ENCODE peak calls at places on chromosomes 7 and 10, in four cellular contexts. I, S, G and K are unnamed samples.

GRCh38 chr7:24827027-24827426 is 69.8 kb upstream of the GSDME start:
- DNase-seq in I (no peak), S (no peak), G (no peak), K (no peak)

GRCh38 chr7:9240016-9240415 is 806.6 kb downstream of the NXPH1 start:
- DNase-seq in I (no peak), S (no peak), G (no peak), K (no peak)

GRCh38 chr7:28660132-28660531 is 247.8 kb downstream of the CREB5 start:
- DNase-seq in I (no peak), S (no peak), G (no peak), K (no peak)

GRCh38 chr10:124063736-124064135 is 29.7 kb downstream of the CHST15 start:
- DNase-seq in I (no peak), S (peak; percentile 5), G (no peak), K (no peak)

GRCh38 chr10:120945801-120946302 is 94.7 kb downstream of the WDR11 start:
- DNase-seq in I (no peak), S (no peak), G (no peak), K (no peak)

GRCh38 chr10:27445070-27445469 is 59.0 kb upstream of the RAB18 start:
- DNase-seq in I (no peak), S (no peak), G (no peak), K (no peak)

GRCh38 chr7:152574892-152575511 is 100.9 kb downstream of the XRCC2 start:
- DNase-seq in I (no peak), S (no peak), G (no peak), K (no peak)

GRCh38 chr10:59560990-59561389 is 148.7 kb downstream of the SLC16A9 start:
- DNase-seq in I (no peak), S (no peak), G (peak; percentile 55), K (no peak)

GRCh38 chr7:10612950-10613349 is 360.7 kb upstream of the PHF14 start:
- DNase-seq in I (no peak), S (no peak), G (no peak), K (no peak)

GRCh38 chr7:21753071-21753470 is 192.6 kb downstream of the CDCA7L start:
- DNase-seq in I (peak; percentile 40), S (no peak), G (peak; percentile 52), K (no peak)

GRCh38 chr10:78038791-78039547 is 5.3 kb downstream of the RPS24 start:
- DNase-seq in I (no peak), S (no peak), G (no peak), K (no peak)

GRCh38 chr10:85622425-85622824 is 744.2 kb downstream of the GRID1 start:
- DNase-seq in I (peak; percentile 1), S (no peak), G (no peak), K (no peak)

GRCh38 chr7:1113548-1113885 is 25.6 kb downstream of the GPER1 start:
- DNase-seq in I (no peak), S (no peak), G (no peak), K (no peak)

GRCh38 chr10:132681858-132682755 is 103.8 kb downstream of the NKX6-2 start:
- DNase-seq in I (peak; percentile 8), S (no peak), G (no peak), K (no peak)

GRCh38 chr7:43729214-43729923 is at the start of gene COA1:
- DNase-seq in I (peak; percentile 84), S (peak; percentile 91), G (peak; percentile 95), K (peak; percentile 76)
- H3K56ac ChIP-seq in I (no peak within 1 kb of the TSS), S (peak within 1 kb of the TSS; percentile 79), G (peak within 1 kb of the TSS; percentile 98), K (peak within 1 kb of the TSS; percentile 87)

GRCh38 chr10:114174462-114175190 is 623 bp upstream of the CCDC186 start:
- DNase-seq in I (peak; percentile 58), S (peak; percentile 39), G (no peak), K (no peak)

GRCh38 chr10:114173680-114174461 is at the start of gene CCDC186:
- DNase-seq in I (peak; percentile 99), S (peak; percentile 80), G (peak; percentile 99), K (peak; percentile 97)

GRCh38 chr10:114175667-114176066 is 1.7 kb upstream of the CCDC186 start:
- DNase-seq in I (no peak), S (no peak), G (no peak), K (no peak)

GRCh38 chr10:114179148-114179547 is at the start of gene TDRD1:
- DNase-seq in I (peak; percentile 46), S (no peak), G (no peak), K (peak; percentile 55)

DNA sequence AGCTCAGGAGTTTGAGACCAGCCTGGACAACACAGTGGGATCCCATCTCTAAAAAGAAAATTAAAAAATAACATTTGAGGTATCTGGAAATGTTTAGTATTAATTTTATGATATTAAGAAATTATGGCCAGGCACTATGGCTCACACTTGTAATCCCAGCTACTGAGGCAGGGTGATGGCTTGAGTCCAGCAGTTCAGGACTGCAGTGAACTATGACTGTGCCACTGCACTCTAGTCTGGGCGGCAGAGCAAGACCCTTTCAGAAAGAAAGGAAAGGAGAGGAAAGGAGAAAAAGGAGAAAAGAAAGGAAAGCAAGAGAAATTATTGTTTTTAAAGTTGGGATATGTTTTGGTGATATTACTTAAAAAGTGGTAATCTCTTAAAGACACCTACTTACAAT is 2.5 kb upstream of the CCDC186 start:
- DNase-seq in I (no peak), S (no peak), G (no peak), K (no peak)
- H3K56ac ChIP-seq in I (no peak overlapping the region), S (no peak overlapping the region), G (no peak overlapping the region), K (no peak overlapping the region)

DNA sequence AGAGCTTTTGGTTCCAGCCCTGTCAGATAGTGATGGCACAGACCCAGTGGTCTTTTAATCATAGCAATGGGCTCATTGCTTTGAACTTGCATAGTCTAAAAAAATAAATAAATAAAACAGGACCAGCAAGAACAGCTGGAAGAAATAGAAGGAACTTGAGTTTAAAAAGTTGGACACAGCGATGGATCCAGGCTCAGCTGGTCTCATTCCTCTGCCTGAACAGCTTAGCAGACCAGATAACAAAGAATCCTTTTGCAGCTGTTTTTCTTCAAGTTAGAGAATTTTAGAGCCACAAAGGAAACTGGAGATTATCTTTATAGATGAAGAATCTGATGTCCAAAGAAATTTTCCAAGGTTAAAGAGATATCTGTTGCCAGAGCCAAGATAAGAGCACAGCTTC is 1005.6 kb downstream of the LRMDA start:
- DNase-seq in I (no peak), S (no peak), G (peak; percentile 74), K (no peak)
- H3K56ac ChIP-seq in I (no peak overlapping the region), S (no peak overlapping the region), G (peak overlapping the region; percentile 50), K (no peak overlapping the region)

GRCh38 chr10:48697091-48697490 is 12.4 kb downstream of the WDFY4 start:
- DNase-seq in I (no peak), S (no peak), G (no peak), K (no peak)
- H3K56ac ChIP-seq in I (no peak overlapping the region), S (no peak overlapping the region), G (no peak overlapping the region), K (no peak overlapping the region)